ENCODE peak calls at places on chromosomes 4 and X, in ten cellular contexts. X is lower lobe of right lung, T is cardiac fibroblast, N is body of pancreas, W is left ventricle myocardium inferior, J is fibroblast of pulmonary artery, S is stomach, U is A549, I is psoas muscle, D is heart left ventricle. C is an unnamed sample.

GRCh38 chrX:103404225-103405008 is 28.1 kb downstream of the BEX3 start:
- DNase-seq in X (peak; percentile 71), T (peak; percentile 95), N (peak; percentile 74), W (peak; percentile 31), J (peak; percentile 95), S (peak; percentile 63), U (peak; percentile 88), I (peak; percentile 35), D (peak; percentile 64), C (peak; percentile 93)

GRCh38 chr4:35604724-35605123 is 639.6 kb downstream of the ARAP2 start:
- DNase-seq in X (no peak), T (no peak), N (no peak), W (no peak), J (no peak), S (no peak), U (no peak), I (no peak), D (no peak), C (no peak)

GRCh38 chr4:73800206-73800605 is 36.3 kb upstream of the CXCL6 start:
- DNase-seq in X (no peak), T (no peak), N (no peak), W (no peak), J (no peak), S (no peak), U (no peak), I (no peak), D (no peak), C (no peak)

GRCh38 chr4:74660866-74661265 is 133.5 kb downstream of the BTC start:
- DNase-seq in X (no peak), T (no peak), N (no peak), W (no peak), J (no peak), S (no peak), U (no peak), I (no peak), D (no peak), C (no peak)

GRCh38 chrX:20112022-20112421 is 4.7 kb downstream of the MAP7D2 start:
- DNase-seq in X (no peak), T (no peak), N (no peak), W (no peak), J (no peak), S (no peak), U (no peak), I (no peak), D (no peak), C (no peak)

GRCh38 chrX:101485212-101486064 is at the start of gene ARMCX4:
- DNase-seq in X (peak; percentile 55), T (peak; percentile 65), N (peak; percentile 75), W (peak; percentile 34), J (peak; percentile 60), S (peak; percentile 58), U (no peak), I (peak; percentile 55), D (peak; percentile 49), C (peak; percentile 51)

GRCh38 chrX:94743478-94743877 is 1069.5 kb downstream of the FAM133A start:
- DNase-seq in X (no peak), T (no peak), N (no peak), W (no peak), J (no peak), S (no peak), U (no peak), I (no peak), D (no peak), C (no peak)

GRCh38 chr4:108113229-108113628 is 55.5 kb downstream of the LEF1 start:
- DNase-seq in X (no peak), T (no peak), N (no peak), W (no peak), J (no peak), S (no peak), U (no peak), I (no peak), D (no peak), C (no peak)

GRCh38 chrX:125132274-125132673 is 187.4 kb upstream of the TEX13C start:
- DNase-seq in X (no peak), T (no peak), N (no peak), W (no peak), J (no peak), S (no peak), U (peak; percentile 37), I (no peak), D (no peak), C (no peak)

DNA sequence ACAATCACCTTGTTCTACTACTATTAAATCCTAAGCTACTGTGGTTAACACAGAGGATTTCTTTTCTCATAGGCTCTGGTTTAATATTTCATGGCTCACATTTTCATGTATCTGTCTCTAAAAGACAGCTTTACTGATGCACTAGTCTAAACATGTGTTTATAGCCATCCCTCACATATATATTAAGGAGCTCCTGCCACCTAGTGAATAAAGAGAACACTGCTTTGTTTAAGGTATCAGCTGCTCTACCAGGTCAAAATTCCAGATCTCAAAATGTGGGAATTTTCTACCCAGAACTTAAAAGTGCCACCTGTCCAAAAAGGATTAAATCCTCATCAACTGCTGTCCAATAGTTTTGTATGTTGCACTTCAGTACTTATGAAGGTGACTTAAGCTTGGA is 188.5 kb upstream of the TEX13C start:
- DNase-seq in X (no peak), T (no peak), N (no peak), W (no peak), J (no peak), S (no peak), U (peak; percentile 20), I (no peak), D (no peak), C (no peak)
- TF ChIP-seq CTCF in X (peak; percentile 21), T (no peak), N (no peak), W (no peak), J (no peak), S (no peak), U (peak; percentile 35), I (no peak), D (no peak), C (no peak)

GRCh38 chr4:89493367-89493766 is 185.8 kb upstream of the GPRIN3 start:
- DNase-seq in X (no peak), T (no peak), N (no peak), W (no peak), J (no peak), S (no peak), U (no peak), I (no peak), D (no peak), C (no peak)

GRCh38 chr4:89489338-89489771 is 181.8 kb upstream of the GPRIN3 start:
- DNase-seq in X (no peak), T (no peak), N (no peak), W (peak; percentile 15), J (no peak), S (no peak), U (no peak), I (peak; percentile 14), D (no peak), C (no peak)

GRCh38 chr4:89496851-89497250 is 189.3 kb upstream of the GPRIN3 start:
- DNase-seq in X (no peak), T (peak; percentile 32), N (no peak), W (no peak), J (peak; percentile 51), S (no peak), U (no peak), I (no peak), D (no peak), C (no peak)

GRCh38 chr4:89491731-89492235 is 184.2 kb upstream of the GPRIN3 start:
- DNase-seq in X (no peak), T (no peak), N (no peak), W (no peak), J (no peak), S (no peak), U (no peak), I (no peak), D (no peak), C (no peak)

GRCh38 chr4:89492476-89493110 is 185.0 kb upstream of the GPRIN3 start:
- DNase-seq in X (no peak), T (peak; percentile 84), N (no peak), W (no peak), J (peak; percentile 92), S (no peak), U (peak; percentile 2), I (no peak), D (no peak), C (peak; percentile 77)
- H3K4me3 ChIP-seq in X (no peak overlapping the region), T (no peak overlapping the region), N (no peak overlapping the region), W (no peak overlapping the region), J (peak overlapping the region; percentile 19), S (no peak overlapping the region), U (no peak overlapping the region), I (no peak overlapping the region), D (no peak overlapping the region), C (no peak overlapping the region)

DNA sequence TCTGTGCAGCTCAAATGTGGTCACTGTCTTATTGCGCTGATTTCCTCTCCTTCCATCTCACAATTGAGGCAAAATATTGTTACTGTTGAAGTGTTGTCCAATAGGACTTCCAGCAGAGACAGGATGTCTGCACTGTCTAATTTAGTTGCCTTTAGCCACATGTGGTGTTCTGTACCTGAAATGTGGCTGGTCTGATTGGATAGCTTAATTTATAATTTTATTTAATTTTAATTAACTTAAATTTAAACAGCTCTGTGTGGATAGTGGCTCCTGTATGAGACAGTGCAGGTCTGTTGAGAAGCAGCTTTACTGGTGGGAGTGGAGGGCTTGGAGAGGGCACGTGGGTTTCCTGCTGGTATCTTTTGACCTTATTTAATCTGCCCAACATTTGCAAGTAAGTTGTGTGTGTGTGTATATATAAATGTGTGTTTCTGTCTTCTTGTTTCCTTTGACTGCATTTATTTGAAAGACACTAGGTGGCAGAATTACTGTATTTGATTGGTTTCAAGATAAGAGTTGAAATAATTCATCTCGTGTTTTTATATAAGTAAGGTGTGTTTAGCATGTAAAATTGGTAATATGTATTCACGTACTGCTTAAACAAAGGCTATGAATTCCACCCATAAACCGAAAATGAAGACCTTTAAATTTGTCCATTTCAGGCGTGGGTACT is 55.3 kb upstream of the MSANTD1 start:
- DNase-seq in X (no peak), T (peak; percentile 21), N (no peak), W (no peak), J (peak; percentile 29), S (no peak), U (no peak), I (no peak), D (no peak), C (peak; percentile 36)
- TF ChIP-seq CTCF in X (peak; percentile 35), T (peak; percentile 24), N (no peak), W (peak; percentile 46), J (peak; percentile 30), S (peak; percentile 23), U (peak; percentile 44), I (peak; percentile 38), D (no peak), C (peak; percentile 15)

GRCh38 chrX:154748712-154749339 is 2.1 kb downstream of the GAB3 start:
- DNase-seq in X (no peak), T (peak; percentile 66), N (peak; percentile 36), W (no peak), J (peak; percentile 67), S (no peak), U (peak; percentile 56), I (no peak), D (peak; percentile 43), C (peak; percentile 69)

GRCh38 chrX:154750301-154751120 is at the start of gene GAB3:
- DNase-seq in X (peak; percentile 64), T (peak; percentile 35), N (peak; percentile 36), W (peak; percentile 52), J (peak; percentile 33), S (peak; percentile 42), U (no peak), I (peak; percentile 39), D (peak; percentile 49), C (peak; percentile 43)

GRCh38 chrX:154751669-154752271 is 893 bp upstream of the GAB3 start:
- DNase-seq in X (no peak), T (no peak), N (peak; percentile 19), W (no peak), J (no peak), S (no peak), U (no peak), I (no peak), D (peak; percentile 47), C (no peak)

GRCh38 chrX:154749856-154750255 is 1.0 kb downstream of the GAB3 start:
- DNase-seq in X (no peak), T (peak; percentile 43), N (no peak), W (no peak), J (peak; percentile 40), S (no peak), U (no peak), I (no peak), D (no peak), C (no peak)

DNA sequence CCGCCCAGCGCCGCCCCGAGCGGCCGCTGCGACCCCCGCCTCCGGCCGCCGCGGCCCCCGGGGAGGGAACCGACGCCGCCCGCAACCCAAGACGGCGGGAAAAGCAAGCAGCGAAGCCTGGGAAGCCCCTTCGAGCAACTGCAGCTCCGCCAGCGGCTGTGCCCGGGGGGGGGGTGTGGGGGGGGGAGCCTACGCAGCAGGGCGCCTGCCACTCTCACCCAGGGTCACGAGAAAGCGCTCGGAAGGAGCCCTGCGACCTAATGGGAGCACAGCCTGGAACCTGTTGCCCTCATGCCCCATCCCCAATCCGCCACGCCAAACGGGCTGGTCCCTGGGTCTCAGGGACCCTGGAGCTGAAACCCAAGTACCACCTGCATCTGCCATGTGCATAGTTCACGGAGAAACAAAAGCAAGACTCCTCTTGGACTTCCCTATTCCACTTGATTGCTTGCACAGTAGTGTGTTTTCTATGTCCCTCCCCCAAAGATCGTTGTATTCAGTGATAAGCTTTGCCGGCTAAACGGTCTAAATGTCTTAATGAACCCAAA is 318 bp upstream of the GAB3 start:
- DNase-seq in X (peak; percentile 45), T (no peak), N (no peak), W (no peak), J (no peak), S (no peak), U (no peak), I (peak; percentile 16), D (peak; percentile 56), C (no peak)
- H3K4me3 ChIP-seq in X (peak overlapping the region; percentile 61), T (peak overlapping the region; percentile 65), N (no peak overlapping the region), W (peak overlapping the region; percentile 76), J (peak overlapping the region; percentile 66), S (peak overlapping the region; percentile 52), U (peak overlapping the region; percentile 67), I (peak overlapping the region; percentile 68), D (peak overlapping the region; percentile 66), C (peak overlapping the region; percentile 44)

C was measured in foreskin fibroblast.